ENCODE peak calls at places on chromosomes 4 and X, in seven cellular contexts. One of them, this sample, is unnamed.
A peak's percentile ranks its signal among the peaks of the same experiment; 100 is the strongest.

GRCh38 chrX:19849433-19850190 is 37.8 kb downstream of the SH3KBP1 start:
- DNase-seq in transverse colon: no peak
- DNase-seq in fibroblast of lung: peak; percentile 7
- DNase-seq in activated naive CD4-positive, alpha-beta T cell: no peak
- DNase-seq in aorta: no peak
- DNase-seq in esophagus squamous epithelium: no peak
- DNase-seq in mucosa of gallbladder: no peak
- DNase-seq in this sample: peak; percentile 35

GRCh38 chrX:23821847-23822246 is 38.9 kb downstream of the SAT1 start:
- DNase-seq in transverse colon: no peak
- DNase-seq in fibroblast of lung: no peak
- DNase-seq in activated naive CD4-positive, alpha-beta T cell: no peak
- DNase-seq in aorta: no peak
- DNase-seq in esophagus squamous epithelium: no peak
- DNase-seq in mucosa of gallbladder: no peak
- DNase-seq in this sample: no peak

GRCh38 chr4:141870152-141870551 is 233.8 kb downstream of the IL15 start:
- DNase-seq in transverse colon: no peak
- DNase-seq in fibroblast of lung: no peak
- DNase-seq in activated naive CD4-positive, alpha-beta T cell: no peak
- DNase-seq in aorta: no peak
- DNase-seq in esophagus squamous epithelium: no peak
- DNase-seq in mucosa of gallbladder: no peak
- DNase-seq in this sample: no peak

GRCh38 chrX:118497180-118497814 is 1.7 kb downstream of the DOCK11 start:
- DNase-seq in transverse colon: no peak
- DNase-seq in fibroblast of lung: no peak
- DNase-seq in activated naive CD4-positive, alpha-beta T cell: no peak
- DNase-seq in aorta: no peak
- DNase-seq in esophagus squamous epithelium: no peak
- DNase-seq in mucosa of gallbladder: no peak
- DNase-seq in this sample: no peak

GRCh38 chr4:112085156-112086035 is 59.9 kb upstream of the FAM241A start:
- DNase-seq in transverse colon: no peak
- DNase-seq in fibroblast of lung: no peak
- DNase-seq in activated naive CD4-positive, alpha-beta T cell: no peak
- DNase-seq in aorta: no peak
- DNase-seq in esophagus squamous epithelium: no peak
- DNase-seq in mucosa of gallbladder: no peak
- DNase-seq in this sample: peak; percentile 38

GRCh38 chrX:113400193-113400704 is 559.6 kb upstream of the AMOT start:
- DNase-seq in transverse colon: no peak
- DNase-seq in fibroblast of lung: no peak
- DNase-seq in activated naive CD4-positive, alpha-beta T cell: no peak
- DNase-seq in aorta: no peak
- DNase-seq in esophagus squamous epithelium: no peak
- DNase-seq in mucosa of gallbladder: no peak
- DNase-seq in this sample: peak; percentile 73

GRCh38 chr4:184472540-184473264 is 1.6 kb downstream of the IRF2 start:
- DNase-seq in transverse colon: peak; percentile 92
- DNase-seq in fibroblast of lung: peak; percentile 58
- DNase-seq in activated naive CD4-positive, alpha-beta T cell: peak; percentile 9
- DNase-seq in aorta: peak; percentile 96
- DNase-seq in esophagus squamous epithelium: peak; percentile 30
- DNase-seq in mucosa of gallbladder: peak; percentile 81
- DNase-seq in this sample: peak; percentile 75

GRCh38 chr4:2796261-2797187 is 3.6 kb downstream of the SH3BP2 start:
- DNase-seq in transverse colon: peak; percentile 84
- DNase-seq in fibroblast of lung: peak; percentile 47
- DNase-seq in activated naive CD4-positive, alpha-beta T cell: no peak
- DNase-seq in aorta: peak; percentile 74
- DNase-seq in esophagus squamous epithelium: no peak
- DNase-seq in mucosa of gallbladder: peak; percentile 88
- DNase-seq in this sample: peak; percentile 69

GRCh38 chrX:24343719-24344118 is 16.7 kb upstream of the SUPT20HL1 start:
- DNase-seq in transverse colon: no peak
- DNase-seq in fibroblast of lung: no peak
- DNase-seq in activated naive CD4-positive, alpha-beta T cell: no peak
- DNase-seq in aorta: no peak
- DNase-seq in esophagus squamous epithelium: no peak
- DNase-seq in mucosa of gallbladder: no peak
- DNase-seq in this sample: no peak

GRCh38 chr4:165355900-165356300 is 22.9 kb upstream of the CPE start:
- DNase-seq in transverse colon: no peak
- DNase-seq in fibroblast of lung: peak; percentile 63
- DNase-seq in activated naive CD4-positive, alpha-beta T cell: no peak
- DNase-seq in aorta: no peak
- DNase-seq in esophagus squamous epithelium: no peak
- DNase-seq in mucosa of gallbladder: no peak
- DNase-seq in this sample: peak; percentile 50

GRCh38 chr4:163548481-163549243 is 54.2 kb downstream of the TMA16 start:
- DNase-seq in transverse colon: no peak
- DNase-seq in fibroblast of lung: peak; percentile 78
- DNase-seq in activated naive CD4-positive, alpha-beta T cell: no peak
- DNase-seq in aorta: no peak
- DNase-seq in esophagus squamous epithelium: no peak
- DNase-seq in mucosa of gallbladder: peak; percentile 20
- DNase-seq in this sample: peak; percentile 58

GRCh38 chrX:1720826-1721225 is 106.0 kb downstream of the ASMT start:
- DNase-seq in transverse colon: no peak
- DNase-seq in fibroblast of lung: no peak
- DNase-seq in activated naive CD4-positive, alpha-beta T cell: no peak
- DNase-seq in aorta: no peak
- DNase-seq in esophagus squamous epithelium: no peak
- DNase-seq in mucosa of gallbladder: no peak
- DNase-seq in this sample: no peak

GRCh38 chrX:84046403-84046984 is 141.5 kb downstream of the RPS6KA6 start:
- DNase-seq in transverse colon: no peak
- DNase-seq in fibroblast of lung: peak; percentile 39
- DNase-seq in activated naive CD4-positive, alpha-beta T cell: no peak
- DNase-seq in aorta: no peak
- DNase-seq in esophagus squamous epithelium: no peak
- DNase-seq in mucosa of gallbladder: no peak
- DNase-seq in this sample: peak; percentile 9

GRCh38 chr4:95847908-95848468 is 8.1 kb downstream of the PDHA2 start:
- DNase-seq in transverse colon: no peak
- DNase-seq in fibroblast of lung: no peak
- DNase-seq in activated naive CD4-positive, alpha-beta T cell: no peak
- DNase-seq in aorta: no peak
- DNase-seq in esophagus squamous epithelium: no peak
- DNase-seq in mucosa of gallbladder: no peak
- DNase-seq in this sample: no peak

GRCh38 chr4:79454656-79455055 is 46.6 kb upstream of the GK2 start:
- DNase-seq in transverse colon: no peak
- DNase-seq in fibroblast of lung: no peak
- DNase-seq in activated naive CD4-positive, alpha-beta T cell: no peak
- DNase-seq in aorta: no peak
- DNase-seq in esophagus squamous epithelium: no peak
- DNase-seq in mucosa of gallbladder: no peak
- DNase-seq in this sample: no peak

GRCh38 chrX:65241059-65241721 is 264.9 kb upstream of the ZC4H2 start:
- DNase-seq in transverse colon: no peak
- DNase-seq in fibroblast of lung: no peak
- DNase-seq in activated naive CD4-positive, alpha-beta T cell: no peak
- DNase-seq in aorta: no peak
- DNase-seq in esophagus squamous epithelium: no peak
- DNase-seq in mucosa of gallbladder: no peak
- DNase-seq in this sample: no peak

GRCh38 chr4:7191546-7192251 is 639 bp upstream of the SORCS2 start:
- DNase-seq in transverse colon: no peak
- DNase-seq in fibroblast of lung: no peak
- DNase-seq in activated naive CD4-positive, alpha-beta T cell: no peak
- DNase-seq in aorta: peak; percentile 72
- DNase-seq in esophagus squamous epithelium: no peak
- DNase-seq in mucosa of gallbladder: no peak
- DNase-seq in this sample: no peak

GRCh38 chrX:149495573-149496071 is 9.5 kb downstream of the IDS start:
- DNase-seq in transverse colon: no peak
- DNase-seq in fibroblast of lung: peak; percentile 56
- DNase-seq in activated naive CD4-positive, alpha-beta T cell: no peak
- DNase-seq in aorta: no peak
- DNase-seq in esophagus squamous epithelium: no peak
- DNase-seq in mucosa of gallbladder: peak; percentile 15
- DNase-seq in this sample: peak; percentile 42

GRCh38 chrX:101385795-101386541 is at the start of gene BTK:
- DNase-seq in transverse colon: peak; percentile 31
- DNase-seq in fibroblast of lung: no peak
- DNase-seq in activated naive CD4-positive, alpha-beta T cell: no peak
- DNase-seq in aorta: no peak
- DNase-seq in esophagus squamous epithelium: no peak
- DNase-seq in mucosa of gallbladder: no peak
- DNase-seq in this sample: no peak

GRCh38 chr4:77074961-77075855 is 581 bp downstream of the CCNI start:
- DNase-seq in transverse colon: peak; percentile 78
- DNase-seq in fibroblast of lung: peak; percentile 63
- DNase-seq in activated naive CD4-positive, alpha-beta T cell: peak; percentile 56
- DNase-seq in aorta: peak; percentile 93
- DNase-seq in esophagus squamous epithelium: peak; percentile 51
- DNase-seq in mucosa of gallbladder: peak; percentile 70
- DNase-seq in this sample: peak; percentile 79

GRCh38 chr4:173415885-173416658 is 17.2 kb upstream of the SCRG1 start:
- DNase-seq in transverse colon: peak; percentile 24
- DNase-seq in fibroblast of lung: no peak
- DNase-seq in activated naive CD4-positive, alpha-beta T cell: no peak
- DNase-seq in aorta: peak; percentile 81
- DNase-seq in esophagus squamous epithelium: peak; percentile 5
- DNase-seq in mucosa of gallbladder: peak; percentile 23
- DNase-seq in this sample: no peak

GRCh38 chr4:5003372-5003857 is 15.8 kb downstream of the CYTL1 start:
- DNase-seq in transverse colon: no peak
- DNase-seq in fibroblast of lung: no peak
- DNase-seq in activated naive CD4-positive, alpha-beta T cell: no peak
- DNase-seq in aorta: no peak
- DNase-seq in esophagus squamous epithelium: no peak
- DNase-seq in mucosa of gallbladder: no peak
- DNase-seq in this sample: no peak

GRCh38 chrX:53476371-53476770 is 42.2 kb upstream of the HSD17B10 start:
- DNase-seq in transverse colon: no peak
- DNase-seq in fibroblast of lung: no peak
- DNase-seq in activated naive CD4-positive, alpha-beta T cell: no peak
- DNase-seq in aorta: no peak
- DNase-seq in esophagus squamous epithelium: no peak
- DNase-seq in mucosa of gallbladder: no peak
- DNase-seq in this sample: no peak

GRCh38 chr4:147940144-147940543 is 208.3 kb downstream of the ARHGAP10 start:
- DNase-seq in transverse colon: no peak
- DNase-seq in fibroblast of lung: no peak
- DNase-seq in activated naive CD4-positive, alpha-beta T cell: no peak
- DNase-seq in aorta: no peak
- DNase-seq in esophagus squamous epithelium: no peak
- DNase-seq in mucosa of gallbladder: no peak
- DNase-seq in this sample: no peak

GRCh38 chr4:7107166-7107905 is 39.5 kb upstream of the GRPEL1 start:
- DNase-seq in transverse colon: no peak
- DNase-seq in fibroblast of lung: no peak
- DNase-seq in activated naive CD4-positive, alpha-beta T cell: no peak
- DNase-seq in aorta: no peak
- DNase-seq in esophagus squamous epithelium: no peak
- DNase-seq in mucosa of gallbladder: no peak
- DNase-seq in this sample: no peak

GRCh38 chrX:68936186-68936585 is 107.4 kb downstream of the EFNB1 start:
- DNase-seq in transverse colon: peak; percentile 2
- DNase-seq in fibroblast of lung: no peak
- DNase-seq in activated naive CD4-positive, alpha-beta T cell: no peak
- DNase-seq in aorta: no peak
- DNase-seq in esophagus squamous epithelium: no peak
- DNase-seq in mucosa of gallbladder: no peak
- DNase-seq in this sample: no peak

GRCh38 chrX:16465081-16465876 is 184.7 kb upstream of the S100G start:
- DNase-seq in transverse colon: no peak
- DNase-seq in fibroblast of lung: no peak
- DNase-seq in activated naive CD4-positive, alpha-beta T cell: no peak
- DNase-seq in aorta: no peak
- DNase-seq in esophagus squamous epithelium: no peak
- DNase-seq in mucosa of gallbladder: no peak
- DNase-seq in this sample: no peak

GRCh38 chr4:164572877-164573279 is 181.1 kb upstream of the SMIM31 start:
- DNase-seq in transverse colon: no peak
- DNase-seq in fibroblast of lung: no peak
- DNase-seq in activated naive CD4-positive, alpha-beta T cell: no peak
- DNase-seq in aorta: no peak
- DNase-seq in esophagus squamous epithelium: no peak
- DNase-seq in mucosa of gallbladder: no peak
- DNase-seq in this sample: no peak

GRCh38 chrX:109856974-109857373 is 123.9 kb upstream of the ACSL4 start:
- DNase-seq in transverse colon: no peak
- DNase-seq in fibroblast of lung: peak; percentile 66
- DNase-seq in activated naive CD4-positive, alpha-beta T cell: no peak
- DNase-seq in aorta: no peak
- DNase-seq in esophagus squamous epithelium: no peak
- DNase-seq in mucosa of gallbladder: no peak
- DNase-seq in this sample: peak; percentile 66

GRCh38 chrX:138954976-138955375 is 243.5 kb upstream of the FGF13 start:
- DNase-seq in transverse colon: no peak
- DNase-seq in fibroblast of lung: no peak
- DNase-seq in activated naive CD4-positive, alpha-beta T cell: no peak
- DNase-seq in aorta: no peak
- DNase-seq in esophagus squamous epithelium: no peak
- DNase-seq in mucosa of gallbladder: no peak
- DNase-seq in this sample: no peak

GRCh38 chrX:41602946-41603345 is 85.8 kb upstream of the GPR34 start:
- DNase-seq in transverse colon: no peak
- DNase-seq in fibroblast of lung: no peak
- DNase-seq in activated naive CD4-positive, alpha-beta T cell: no peak
- DNase-seq in aorta: no peak
- DNase-seq in esophagus squamous epithelium: no peak
- DNase-seq in mucosa of gallbladder: no peak
- DNase-seq in this sample: peak; percentile 20

This sample was measured in endothelial cell of umbilical vein.